ENCODE peak calls at places on chromosome 20, in five cellular contexts. V is A549, N is adrenal gland, Z is tibial nerve, D is heart left ventricle. L is an unnamed sample.

GRCh38 chr20:45294003-45294368 is 12.7 kb upstream of the RBPJL start:
- DNase-seq in V (no peak), N (no peak), Z (no peak), D (no peak), L (no peak)

GRCh38 chr20:8313073-8313472 is 181.0 kb downstream of the PLCB1 start:
- DNase-seq in V (no peak), N (no peak), Z (no peak), D (no peak), L (no peak)

GRCh38 chr20:46803446-46804020 is 91.1 kb upstream of the EYA2 start:
- DNase-seq in V (no peak), N (no peak), Z (no peak), D (no peak), L (no peak)

GRCh38 chr20:50427740-50428462 is 82.3 kb upstream of the PTPN1 start:
- DNase-seq in V (no peak), N (no peak), Z (no peak), D (no peak), L (no peak)

GRCh38 chr20:43352996-43353395 is 104.7 kb upstream of the SRSF6 start:
- DNase-seq in V (no peak), N (no peak), Z (no peak), D (no peak), L (no peak)

GRCh38 chr20:760751-761417 is 7.4 kb downstream of the SLC52A3 start:
- DNase-seq in V (peak), N (no peak), Z (no peak), D (no peak), L (no peak)

GRCh38 chr20:25984933-25985332 is 288.3 kb upstream of the ZNF337 start:
- DNase-seq in V (no peak), N (peak), Z (no peak), D (peak), L (no peak)

GRCh38 chr20:59645316-59645715 is 41.0 kb downstream of the PHACTR3 start:
- DNase-seq in V (no peak), N (no peak), Z (no peak), D (no peak), L (no peak)

GRCh38 chr20:50695144-50695872 is 4.0 kb upstream of the RIPOR3 start:
- DNase-seq in V (no peak), N (no peak), Z (no peak), D (no peak), L (no peak)

GRCh38 chr20:49659096-49659495 is 54.6 kb downstream of the B4GALT5 start:
- DNase-seq in V (no peak), N (no peak), Z (no peak), D (no peak), L (no peak)

GRCh38 chr20:17965042-17965697 is 3.4 kb downstream of the SNX5 start:
- DNase-seq in V (no peak), N (no peak), Z (no peak), D (no peak), L (no peak)

GRCh38 chr20:64225828-64226598 is 29.5 kb upstream of the PCMTD2 start:
- DNase-seq in V (no peak), N (no peak), Z (no peak), D (peak), L (no peak)

DNA sequence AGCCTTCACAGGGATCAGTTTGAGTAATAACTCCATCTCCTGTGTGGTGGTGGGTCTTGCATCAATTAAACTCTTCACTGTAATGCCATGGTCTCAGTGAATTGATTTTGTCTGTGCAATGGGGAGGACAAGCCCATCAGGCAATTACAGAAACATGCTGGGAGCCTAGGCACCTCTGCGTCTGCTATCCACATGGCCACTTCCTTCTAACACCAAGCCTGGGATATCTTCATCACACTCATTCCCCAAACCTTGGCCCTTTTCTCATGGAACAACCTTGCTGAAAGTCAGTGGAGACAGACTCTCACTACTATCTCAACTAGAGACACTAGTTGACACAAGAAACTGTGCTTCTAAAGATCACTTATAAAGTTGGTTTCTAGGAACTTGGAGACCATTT is 210.1 kb upstream of the SHLD1 start:
- DNase-seq in V (no peak), N (no peak), Z (no peak), D (no peak), L (no peak)
- TF ChIP-seq POLR2A in V (no peak), N (no peak), Z (no peak), D (no peak), L (no peak)

GRCh38 chr20:33814238-33814712 is 3.1 kb downstream of the CHMP4B start:
- DNase-seq in V (no peak), N (no peak), Z (no peak), D (no peak), L (no peak)

GRCh38 chr20:33808388-33808787 is 2.8 kb upstream of the CHMP4B start:
- DNase-seq in V (no peak), N (no peak), Z (no peak), D (no peak), L (no peak)

GRCh38 chr20:33811763-33812672 is 870 bp downstream of the CHMP4B start:
- DNase-seq in V (peak), N (peak), Z (peak), D (no peak), L (peak)

GRCh38 chr20:33812673-33813462 is 1.7 kb downstream of the CHMP4B start:
- DNase-seq in V (no peak), N (no peak), Z (no peak), D (no peak), L (no peak)

GRCh38 chr20:33810885-33811762 is at the start of gene CHMP4B:
- DNase-seq in V (peak), N (peak), Z (peak), D (peak), L (peak)
- TF ChIP-seq POLR2A in V (peak), N (peak), Z (peak), D (peak), L (peak)

DNA sequence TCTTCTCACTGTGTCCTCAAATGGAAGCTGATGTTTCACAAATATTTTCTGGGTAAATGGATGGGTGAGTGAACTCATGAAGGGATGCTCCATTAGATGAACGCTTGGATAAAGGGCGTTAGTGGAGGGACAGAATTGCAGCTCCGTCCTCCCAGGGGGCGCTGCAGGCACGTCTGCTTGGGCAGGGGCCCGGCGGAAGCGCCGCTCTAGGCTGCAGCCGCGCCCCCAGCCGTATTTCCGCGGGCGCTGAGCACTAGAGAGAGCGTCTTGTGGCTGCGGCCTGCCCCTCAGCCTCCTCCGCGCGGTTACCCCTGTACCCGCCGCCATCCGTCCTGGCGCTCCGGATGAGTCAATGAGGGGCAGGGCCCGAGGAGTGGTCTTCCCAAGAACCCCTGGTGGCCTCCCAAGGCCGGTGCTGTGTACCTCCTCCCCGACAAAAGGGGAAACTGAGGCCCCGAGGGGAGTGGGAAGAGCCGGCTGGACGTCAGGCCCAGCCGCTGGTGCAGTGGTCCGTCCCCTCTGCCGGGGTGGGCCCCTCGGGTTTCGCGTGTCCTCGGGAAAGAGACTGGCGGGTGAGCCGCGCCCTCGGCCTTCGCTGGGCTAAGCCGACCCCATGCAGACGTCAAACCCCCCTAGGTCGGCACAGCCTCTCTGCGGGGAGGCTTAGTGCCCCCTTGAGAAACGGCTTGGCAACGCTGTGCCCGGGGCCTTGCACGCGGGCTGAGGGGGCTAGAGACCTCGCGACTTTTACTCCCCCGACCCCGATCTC is 11.5 kb upstream of the SNHG17 start:
- DNase-seq in V (peak), N (peak), Z (peak), D (peak), L (peak)
- TF ChIP-seq POLR2A in V (peak), N (peak), Z (peak), D (peak), L (peak)

GRCh38 chr20:62916703-62917476 is 9.4 kb downstream of the DIDO1 start:
- DNase-seq in V (no peak), N (no peak), Z (no peak), D (no peak), L (no peak)
- TF ChIP-seq POLR2A in V (no peak), N (no peak), Z (no peak), D (no peak), L (no peak)

GRCh38 chr20:35454881-35455609 is at the start of gene CEP250:
- DNase-seq in V (peak), N (peak), Z (peak), D (peak), L (peak)
- TF ChIP-seq POLR2A in V (peak), N (no peak), Z (no peak), D (no peak), L (peak)